ENCODE peak calls at places on chromosomes 5 and 9, in nine cellular contexts. R is lung, D is HepG2, I is BJ, F is body of pancreas, Y is cardiac fibroblast, A is cardiac muscle cell, U is choroid plexus epithelial cell, W is AG09309. M is an unnamed sample.

GRCh38 chr9:137315581-137316011 is 13.5 kb upstream of the NRARP start:
- DNase-seq in R (no peak), U (no peak), W (no peak), F (no peak), I (no peak), D (no peak), Y (no peak), A (no peak), M (no peak)

GRCh38 chr5:139212484-139212883 is 14.3 kb upstream of the SIL1 start:
- DNase-seq in R (no peak), U (no peak), F (no peak), Y (no peak), A (no peak), D (no peak), I (no peak), W (no peak), M (peak; percentile 18)

GRCh38 chr9:96344458-96345180 is 38.9 kb downstream of the SLC35D2 start:
- DNase-seq in U (peak; percentile 95), A (peak; percentile 2), D (peak; percentile 84), R (peak; percentile 38), Y (peak; percentile 98), I (peak; percentile 46), F (peak; percentile 12), W (peak; percentile 92), M (peak; percentile 99)

GRCh38 chr9:36293918-36294317 is 35.7 kb upstream of the GNE start:
- DNase-seq in R (no peak), U (no peak), I (no peak), Y (no peak), D (no peak), F (no peak), A (no peak), W (no peak), M (no peak)

GRCh38 chr5:134997015-134997414 is 29.3 kb downstream of the CATSPER3 start:
- DNase-seq in Y (no peak), A (no peak), R (no peak), I (no peak), D (no peak), W (no peak), U (no peak), F (no peak), M (no peak)

GRCh38 chr5:143921525-143922311 is 109.8 kb downstream of the HMHB1 start:
- DNase-seq in A (no peak), F (no peak), Y (peak; percentile 92), R (no peak), W (peak; percentile 81), U (peak; percentile 91), D (no peak), I (peak; percentile 91), M (peak; percentile 97)

GRCh38 chr9:129489838-129490582 is 130.9 kb downstream of the C9orf50 start:
- DNase-seq in D (no peak), Y (peak; percentile 68), R (no peak), A (no peak), U (peak; percentile 44), I (no peak), W (no peak), F (peak; percentile 34), M (peak; percentile 69)

GRCh38 chr5:59559847-59560246 is 333.7 kb downstream of the PDE4D start:
- DNase-seq in R (no peak), U (no peak), Y (no peak), F (no peak), W (no peak), A (no peak), D (no peak), I (no peak), M (no peak)

GRCh38 chr9:75105019-75105540 is 16.8 kb downstream of the OSTF1 start:
- DNase-seq in Y (no peak), U (no peak), W (no peak), R (no peak), I (no peak), D (no peak), F (no peak), A (no peak), M (no peak)

GRCh38 chr5:14560091-14560595 is 21.4 kb upstream of the OTULINL start:
- DNase-seq in F (peak; percentile 41), R (no peak), W (no peak), D (no peak), A (no peak), I (no peak), U (no peak), Y (no peak), M (no peak)

GRCh38 chr5:81207009-81207408 is 26.1 kb upstream of the CKMT2 start:
- DNase-seq in U (peak; percentile 55), Y (peak; percentile 17), D (no peak), I (no peak), F (peak; percentile 14), W (no peak), R (no peak), A (peak; percentile 23), M (peak; percentile 10)

GRCh38 chr9:90003046-90003355 is 398.2 kb downstream of the GADD45G start:
- DNase-seq in D (no peak), F (peak; percentile 43), A (no peak), W (no peak), Y (no peak), U (no peak), I (no peak), R (no peak), M (peak; percentile 13)

GRCh38 chr9:33426843-33427293 is 20.5 kb downstream of the AQP3 start:
- DNase-seq in Y (no peak), A (no peak), D (no peak), F (no peak), R (no peak), U (no peak), I (no peak), W (no peak), M (no peak)

GRCh38 chr9:34375901-34376595 is 650 bp downstream of the MYORG start:
- DNase-seq in A (peak; percentile 44), U (peak; percentile 12), W (no peak), Y (no peak), I (no peak), D (peak; percentile 69), F (peak; percentile 76), R (peak; percentile 57), M (peak; percentile 6)

GRCh38 chr5:80935811-80936385 is 24.3 kb upstream of the RASGRF2 start:
- DNase-seq in Y (no peak), U (no peak), D (peak; percentile 16), A (no peak), W (no peak), R (no peak), I (no peak), F (no peak), M (no peak)

GRCh38 chr5:173944512-173944911 is 44.5 kb upstream of the C5orf47 start:
- DNase-seq in D (no peak), I (no peak), U (no peak), R (no peak), F (peak; percentile 61), W (no peak), A (no peak), Y (no peak), M (no peak)

GRCh38 chr9:116190997-116191396 is 37.4 kb downstream of the PAPPA start:
- DNase-seq in I (peak; percentile 31), R (no peak), W (peak; percentile 39), Y (peak; percentile 65), F (no peak), A (no peak), D (no peak), U (peak; percentile 72), M (peak; percentile 70)

GRCh38 chr5:180156141-180156540 is 52.9 kb downstream of the RASGEF1C start:
- DNase-seq in F (no peak), W (no peak), R (peak; percentile 22), Y (no peak), A (no peak), D (no peak), U (no peak), I (no peak), M (no peak)
- TF ChIP-seq CTCF in F (no peak), W (no peak), R (no peak), Y (no peak), A (no peak), D (peak; percentile 21), U (no peak), I (no peak), M (no peak)

GRCh38 chr5:9594913-9595312 is 35.2 kb downstream of the TAS2R1 start:
- DNase-seq in U (no peak), I (no peak), D (no peak), A (no peak), W (no peak), R (no peak), F (no peak), Y (no peak), M (no peak)

GRCh38 chr5:9601055-9601739 is 29.0 kb downstream of the TAS2R1 start:
- DNase-seq in A (no peak), W (no peak), U (no peak), F (no peak), I (no peak), D (no peak), Y (no peak), R (no peak), M (peak; percentile 2)

GRCh38 chr5:9599391-9599790 is 30.8 kb downstream of the TAS2R1 start:
- DNase-seq in W (no peak), F (no peak), Y (no peak), A (no peak), U (no peak), R (no peak), I (no peak), D (no peak), M (no peak)

GRCh38 chr5:9596833-9597232 is 33.3 kb downstream of the TAS2R1 start:
- DNase-seq in D (no peak), A (peak; percentile 27), U (no peak), W (no peak), Y (no peak), R (no peak), I (no peak), F (peak; percentile 18), M (no peak)

GRCh38 chr5:9596256-9596655 is 33.9 kb downstream of the TAS2R1 start:
- DNase-seq in W (no peak), D (no peak), Y (peak; percentile 13), U (peak; percentile 19), F (no peak), A (no peak), R (no peak), I (peak; percentile 19), M (peak; percentile 60)
- H3K4me3 ChIP-seq in W (no peak overlapping the region), D (no peak overlapping the region), Y (no peak overlapping the region), U (peak overlapping the region; percentile 34), F (no peak overlapping the region), A (no peak overlapping the region), R (no peak overlapping the region), I (peak overlapping the region; percentile 8), M (peak overlapping the region; percentile 23)

DNA sequence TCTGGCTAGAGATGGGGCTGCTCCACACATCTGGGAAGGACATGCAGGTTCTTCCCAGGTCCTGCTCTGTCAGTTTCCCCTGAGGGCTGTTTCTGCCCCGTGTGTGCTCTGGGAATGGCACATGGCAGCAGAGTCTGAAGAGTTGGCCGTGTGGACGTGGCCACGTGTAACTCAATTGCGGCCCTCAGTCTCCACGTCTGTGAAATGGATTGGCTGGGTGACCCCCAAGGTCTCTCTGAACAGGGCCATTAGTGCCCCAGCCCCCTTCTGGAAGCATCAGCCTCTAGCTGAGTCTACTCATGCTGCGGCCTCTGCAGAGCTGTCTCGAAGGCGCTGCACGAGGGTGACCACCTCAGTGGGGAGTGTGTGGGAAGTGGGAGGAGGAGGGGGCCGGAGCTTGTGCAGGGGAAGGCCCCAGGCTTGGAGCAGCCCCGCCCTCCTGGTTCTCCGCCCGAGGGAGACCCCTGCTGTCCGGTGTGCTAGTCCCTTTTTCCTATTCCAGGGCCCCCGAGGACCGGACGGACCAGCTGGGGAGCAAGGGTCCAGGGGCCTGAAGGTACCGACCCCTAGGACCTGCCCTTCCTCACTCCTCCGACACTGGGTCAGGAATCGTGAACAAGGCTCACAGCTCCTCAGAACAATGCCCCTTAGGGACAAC is 58.9 kb upstream of the ORM1 start:
- DNase-seq in W (no peak), U (peak; percentile 49), D (no peak), A (peak; percentile 52), Y (peak; percentile 27), R (no peak), F (no peak), I (no peak), M (no peak)
- TF ChIP-seq CTCF in W (peak; percentile 19), U (peak; percentile 63), D (peak; percentile 34), A (peak; percentile 32), Y (peak; percentile 24), R (no peak), F (no peak), I (peak; percentile 37), M (no peak)

GRCh38 chr9:113774968-113775367 is 101.1 kb upstream of the ZNF618 start:
- DNase-seq in I (no peak), R (no peak), F (no peak), D (no peak), U (no peak), A (no peak), Y (no peak), W (no peak), M (no peak)
- H3K4me3 ChIP-seq in I (no peak overlapping the region), R (no peak overlapping the region), F (no peak overlapping the region), D (no peak overlapping the region), U (no peak overlapping the region), A (no peak overlapping the region), Y (no peak overlapping the region), W (no peak overlapping the region), M (no peak overlapping the region)

M was measured in fibroblast of the aortic adventitia.